ENCODE peak calls at places on chromosome 13, in nine cellular contexts. One of them, this sample, is unnamed.

GRCh38 chr13:21014666-21015170 is 46.7 kb downstream of the LATS2 start:
- DNase-seq in Calu3: no peak
- DNase-seq in mammary epithelial cell: no peak
- DNase-seq in WTC11: no peak
- DNase-seq in astrocyte of the cerebellum: peak
- DNase-seq in endothelial cell of umbilical vein: peak
- DNase-seq in progenitor cell of endocrine pancreas: no peak
- DNase-seq in heart left ventricle: no peak
- DNase-seq in SK-N-SH: no peak
- DNase-seq in this sample: no peak

GRCh38 chr13:35164324-35164932 is 222.4 kb downstream of the NBEA start:
- DNase-seq in Calu3: no peak
- DNase-seq in mammary epithelial cell: peak
- DNase-seq in WTC11: no peak
- DNase-seq in astrocyte of the cerebellum: no peak
- DNase-seq in endothelial cell of umbilical vein: peak
- DNase-seq in progenitor cell of endocrine pancreas: no peak
- DNase-seq in heart left ventricle: no peak
- DNase-seq in SK-N-SH: peak
- DNase-seq in this sample: no peak

GRCh38 chr13:27172495-27172842 is 858 bp upstream of the USP12 start:
- DNase-seq in Calu3: no peak
- DNase-seq in mammary epithelial cell: no peak
- DNase-seq in WTC11: no peak
- DNase-seq in astrocyte of the cerebellum: no peak
- DNase-seq in endothelial cell of umbilical vein: no peak
- DNase-seq in progenitor cell of endocrine pancreas: no peak
- DNase-seq in heart left ventricle: no peak
- DNase-seq in SK-N-SH: peak
- DNase-seq in this sample: no peak

GRCh38 chr13:91014696-91015095 is 332.8 kb upstream of the MIR17HG start:
- DNase-seq in Calu3: no peak
- DNase-seq in mammary epithelial cell: no peak
- DNase-seq in WTC11: no peak
- DNase-seq in astrocyte of the cerebellum: no peak
- DNase-seq in endothelial cell of umbilical vein: no peak
- DNase-seq in progenitor cell of endocrine pancreas: no peak
- DNase-seq in heart left ventricle: no peak
- DNase-seq in SK-N-SH: no peak
- DNase-seq in this sample: no peak

GRCh38 chr13:32153056-32153455 is 121.5 kb downstream of the FRY start:
- DNase-seq in Calu3: no peak
- DNase-seq in mammary epithelial cell: peak
- DNase-seq in WTC11: no peak
- DNase-seq in astrocyte of the cerebellum: no peak
- DNase-seq in endothelial cell of umbilical vein: peak
- DNase-seq in progenitor cell of endocrine pancreas: no peak
- DNase-seq in heart left ventricle: no peak
- DNase-seq in SK-N-SH: no peak
- DNase-seq in this sample: no peak

GRCh38 chr13:29802621-29803020 is 47.8 kb downstream of the UBL3 start:
- DNase-seq in Calu3: no peak
- DNase-seq in mammary epithelial cell: peak
- DNase-seq in WTC11: no peak
- DNase-seq in astrocyte of the cerebellum: no peak
- DNase-seq in endothelial cell of umbilical vein: no peak
- DNase-seq in progenitor cell of endocrine pancreas: no peak
- DNase-seq in heart left ventricle: no peak
- DNase-seq in SK-N-SH: no peak
- DNase-seq in this sample: no peak

GRCh38 chr13:67048793-67049150 is 181.4 kb downstream of the PCDH9 start:
- DNase-seq in Calu3: no peak
- DNase-seq in mammary epithelial cell: no peak
- DNase-seq in WTC11: no peak
- DNase-seq in astrocyte of the cerebellum: peak
- DNase-seq in endothelial cell of umbilical vein: no peak
- DNase-seq in progenitor cell of endocrine pancreas: no peak
- DNase-seq in heart left ventricle: no peak
- DNase-seq in SK-N-SH: no peak
- DNase-seq in this sample: no peak

GRCh38 chr13:33251131-33251629 is 34.4 kb downstream of the STARD13 start:
- DNase-seq in Calu3: no peak
- DNase-seq in mammary epithelial cell: peak
- DNase-seq in WTC11: no peak
- DNase-seq in astrocyte of the cerebellum: peak
- DNase-seq in endothelial cell of umbilical vein: peak
- DNase-seq in progenitor cell of endocrine pancreas: no peak
- DNase-seq in heart left ventricle: no peak
- DNase-seq in SK-N-SH: peak
- DNase-seq in this sample: no peak

GRCh38 chr13:29496241-29496712 is 99.2 kb downstream of the SLC7A1 start:
- DNase-seq in Calu3: peak
- DNase-seq in mammary epithelial cell: peak
- DNase-seq in WTC11: no peak
- DNase-seq in astrocyte of the cerebellum: no peak
- DNase-seq in endothelial cell of umbilical vein: no peak
- DNase-seq in progenitor cell of endocrine pancreas: no peak
- DNase-seq in heart left ventricle: peak
- DNase-seq in SK-N-SH: no peak
- DNase-seq in this sample: no peak

GRCh38 chr13:80055804-80056203 is 285.1 kb downstream of the SPRY2 start:
- DNase-seq in Calu3: no peak
- DNase-seq in mammary epithelial cell: no peak
- DNase-seq in WTC11: no peak
- DNase-seq in astrocyte of the cerebellum: no peak
- DNase-seq in endothelial cell of umbilical vein: no peak
- DNase-seq in progenitor cell of endocrine pancreas: no peak
- DNase-seq in heart left ventricle: no peak
- DNase-seq in SK-N-SH: no peak
- DNase-seq in this sample: no peak

GRCh38 chr13:68064371-68064770 is 834.2 kb upstream of the PCDH9 start:
- DNase-seq in Calu3: no peak
- DNase-seq in mammary epithelial cell: no peak
- DNase-seq in WTC11: no peak
- DNase-seq in astrocyte of the cerebellum: no peak
- DNase-seq in endothelial cell of umbilical vein: peak
- DNase-seq in progenitor cell of endocrine pancreas: no peak
- DNase-seq in heart left ventricle: no peak
- DNase-seq in SK-N-SH: no peak
- DNase-seq in this sample: no peak

GRCh38 chr13:30744056-30744684 is 8.8 kb downstream of the ALOX5AP start:
- DNase-seq in Calu3: peak
- DNase-seq in mammary epithelial cell: peak
- DNase-seq in WTC11: no peak
- DNase-seq in astrocyte of the cerebellum: no peak
- DNase-seq in endothelial cell of umbilical vein: peak
- DNase-seq in progenitor cell of endocrine pancreas: no peak
- DNase-seq in heart left ventricle: no peak
- DNase-seq in SK-N-SH: no peak
- DNase-seq in this sample: no peak

GRCh38 chr13:39463611-39464010 is 139.4 kb downstream of the LHFPL6 start:
- DNase-seq in Calu3: no peak
- DNase-seq in mammary epithelial cell: no peak
- DNase-seq in WTC11: no peak
- DNase-seq in astrocyte of the cerebellum: no peak
- DNase-seq in endothelial cell of umbilical vein: no peak
- DNase-seq in progenitor cell of endocrine pancreas: no peak
- DNase-seq in heart left ventricle: no peak
- DNase-seq in SK-N-SH: no peak
- DNase-seq in this sample: no peak

GRCh38 chr13:36848228-36848982 is 29.4 kb downstream of the RFXAP start:
- DNase-seq in Calu3: peak
- DNase-seq in mammary epithelial cell: no peak
- DNase-seq in WTC11: peak
- DNase-seq in astrocyte of the cerebellum: no peak
- DNase-seq in endothelial cell of umbilical vein: peak
- DNase-seq in progenitor cell of endocrine pancreas: no peak
- DNase-seq in heart left ventricle: no peak
- DNase-seq in SK-N-SH: peak
- DNase-seq in this sample: no peak

GRCh38 chr13:108408670-108409069 is 139.2 kb downstream of the TNFSF13B start:
- DNase-seq in Calu3: no peak
- DNase-seq in mammary epithelial cell: no peak
- DNase-seq in WTC11: no peak
- DNase-seq in astrocyte of the cerebellum: no peak
- DNase-seq in endothelial cell of umbilical vein: no peak
- DNase-seq in progenitor cell of endocrine pancreas: no peak
- DNase-seq in heart left ventricle: no peak
- DNase-seq in SK-N-SH: no peak
- DNase-seq in this sample: no peak

GRCh38 chr13:40206241-40207109 is 460.0 kb downstream of the FOXO1 start:
- DNase-seq in Calu3: peak
- DNase-seq in mammary epithelial cell: peak
- DNase-seq in WTC11: no peak
- DNase-seq in astrocyte of the cerebellum: no peak
- DNase-seq in endothelial cell of umbilical vein: peak
- DNase-seq in progenitor cell of endocrine pancreas: no peak
- DNase-seq in heart left ventricle: no peak
- DNase-seq in SK-N-SH: no peak
- DNase-seq in this sample: no peak

GRCh38 chr13:109101550-109102144 is 472.2 kb downstream of the MYO16 start:
- DNase-seq in Calu3: no peak
- DNase-seq in mammary epithelial cell: no peak
- DNase-seq in WTC11: no peak
- DNase-seq in astrocyte of the cerebellum: no peak
- DNase-seq in endothelial cell of umbilical vein: no peak
- DNase-seq in progenitor cell of endocrine pancreas: no peak
- DNase-seq in heart left ventricle: no peak
- DNase-seq in SK-N-SH: no peak
- DNase-seq in this sample: no peak

GRCh38 chr13:33677215-33677614 is 140.7 kb upstream of the RFC3 start:
- DNase-seq in Calu3: no peak
- DNase-seq in mammary epithelial cell: no peak
- DNase-seq in WTC11: no peak
- DNase-seq in astrocyte of the cerebellum: no peak
- DNase-seq in endothelial cell of umbilical vein: no peak
- DNase-seq in progenitor cell of endocrine pancreas: no peak
- DNase-seq in heart left ventricle: no peak
- DNase-seq in SK-N-SH: no peak
- DNase-seq in this sample: no peak

GRCh38 chr13:50990540-50991506 is 81.2 kb downstream of the RNASEH2B start:
- DNase-seq in Calu3: no peak
- DNase-seq in mammary epithelial cell: no peak
- DNase-seq in WTC11: no peak
- DNase-seq in astrocyte of the cerebellum: peak
- DNase-seq in endothelial cell of umbilical vein: peak
- DNase-seq in progenitor cell of endocrine pancreas: no peak
- DNase-seq in heart left ventricle: no peak
- DNase-seq in SK-N-SH: peak
- DNase-seq in this sample: no peak

DNA sequence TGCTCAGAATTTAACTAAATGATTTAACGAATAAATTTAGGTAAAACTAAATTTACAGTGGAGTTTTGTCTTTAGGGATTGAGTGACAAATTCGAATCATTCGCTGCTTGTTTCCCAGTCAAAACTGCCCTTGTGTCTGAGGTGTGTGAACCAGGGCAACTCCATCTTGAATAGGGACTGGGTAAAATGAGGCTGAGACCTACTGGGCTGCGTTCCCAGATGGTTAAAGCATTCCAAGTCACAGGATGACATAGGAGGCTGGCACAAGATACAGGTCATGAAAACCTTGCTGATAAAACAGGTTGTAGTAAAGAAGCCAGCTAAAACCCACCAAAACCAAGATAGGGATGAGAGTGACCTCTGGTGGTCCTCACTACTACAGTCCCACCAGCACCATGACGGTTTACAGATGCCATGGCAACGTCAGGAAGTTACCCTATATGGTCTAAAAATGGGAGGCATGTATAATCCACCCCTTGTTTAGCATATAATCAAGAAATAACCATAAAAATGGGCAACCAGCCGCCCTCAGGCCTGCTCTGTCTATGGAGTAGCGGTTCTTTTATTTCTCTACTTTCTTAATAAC is 10.2 kb upstream of the ANKRD10 start:
- DNase-seq in Calu3: no peak
- DNase-seq in mammary epithelial cell: no peak
- DNase-seq in WTC11: peak
- DNase-seq in astrocyte of the cerebellum: no peak
- DNase-seq in endothelial cell of umbilical vein: no peak
- DNase-seq in progenitor cell of endocrine pancreas: no peak
- DNase-seq in heart left ventricle: no peak
- DNase-seq in SK-N-SH: no peak
- DNase-seq in this sample: no peak
- TF ChIP-seq CTCF in Calu3: no peak
- TF ChIP-seq CTCF in mammary epithelial cell: no peak
- TF ChIP-seq CTCF in WTC11: no peak
- TF ChIP-seq CTCF in astrocyte of the cerebellum: peak
- TF ChIP-seq CTCF in endothelial cell of umbilical vein: no peak
- TF ChIP-seq CTCF in progenitor cell of endocrine pancreas: peak
- TF ChIP-seq CTCF in heart left ventricle: no peak
- TF ChIP-seq CTCF in SK-N-SH: peak
- TF ChIP-seq CTCF in this sample: peak

GRCh38 chr13:113490496-113491417 is at the start of gene DCUN1D2:
- DNase-seq in Calu3: peak
- DNase-seq in mammary epithelial cell: peak
- DNase-seq in WTC11: peak
- DNase-seq in astrocyte of the cerebellum: peak
- DNase-seq in endothelial cell of umbilical vein: peak
- DNase-seq in progenitor cell of endocrine pancreas: peak
- DNase-seq in heart left ventricle: peak
- DNase-seq in SK-N-SH: peak
- DNase-seq in this sample: peak
- TF ChIP-seq CTCF in Calu3: no peak
- TF ChIP-seq CTCF in mammary epithelial cell: no peak
- TF ChIP-seq CTCF in WTC11: no peak
- TF ChIP-seq CTCF in astrocyte of the cerebellum: no peak
- TF ChIP-seq CTCF in endothelial cell of umbilical vein: no peak
- TF ChIP-seq CTCF in progenitor cell of endocrine pancreas: no peak
- TF ChIP-seq CTCF in heart left ventricle: no peak
- TF ChIP-seq CTCF in SK-N-SH: no peak
- TF ChIP-seq CTCF in this sample: no peak

DNA sequence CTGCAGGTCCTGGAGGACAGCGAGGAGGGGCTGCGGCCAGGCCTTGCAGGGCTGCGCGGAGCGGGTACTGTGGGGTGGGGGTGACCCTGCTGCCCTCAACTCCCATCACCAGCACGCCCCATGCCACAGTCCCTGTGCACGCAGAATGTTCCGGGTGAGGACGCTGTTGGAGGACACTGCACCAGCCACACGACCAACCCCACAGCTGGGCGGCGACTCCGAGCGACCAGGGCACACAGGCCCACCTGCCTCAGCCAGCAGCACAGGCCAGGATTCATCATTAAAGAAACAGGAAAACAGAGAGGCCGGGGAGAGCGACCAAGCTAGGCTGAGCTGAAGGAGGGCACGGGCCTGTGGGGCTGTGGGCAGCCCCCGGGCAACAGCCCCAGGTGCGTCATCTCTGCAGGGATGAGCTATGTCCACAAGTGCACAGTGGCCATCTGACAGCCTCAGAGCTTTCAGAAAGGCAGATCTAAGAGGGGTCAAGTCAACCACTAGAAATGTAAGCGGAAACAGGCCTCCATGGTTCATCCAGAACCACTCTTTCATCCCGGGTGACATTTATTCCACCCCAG is 1.6 kb downstream of the GAS6 start:
- DNase-seq in Calu3: no peak
- DNase-seq in mammary epithelial cell: peak
- DNase-seq in WTC11: no peak
- DNase-seq in astrocyte of the cerebellum: no peak
- DNase-seq in endothelial cell of umbilical vein: no peak
- DNase-seq in progenitor cell of endocrine pancreas: no peak
- DNase-seq in heart left ventricle: peak
- DNase-seq in SK-N-SH: no peak
- DNase-seq in this sample: peak
- TF ChIP-seq CTCF in Calu3: no peak
- TF ChIP-seq CTCF in mammary epithelial cell: peak
- TF ChIP-seq CTCF in WTC11: no peak
- TF ChIP-seq CTCF in astrocyte of the cerebellum: no peak
- TF ChIP-seq CTCF in endothelial cell of umbilical vein: no peak
- TF ChIP-seq CTCF in progenitor cell of endocrine pancreas: no peak
- TF ChIP-seq CTCF in heart left ventricle: no peak
- TF ChIP-seq CTCF in SK-N-SH: no peak
- TF ChIP-seq CTCF in this sample: no peak

GRCh38 chr13:43470610-43471009 is 316.2 kb downstream of the ENOX1 start:
- DNase-seq in Calu3: no peak
- DNase-seq in mammary epithelial cell: no peak
- DNase-seq in WTC11: no peak
- DNase-seq in astrocyte of the cerebellum: no peak
- DNase-seq in endothelial cell of umbilical vein: no peak
- DNase-seq in progenitor cell of endocrine pancreas: no peak
- DNase-seq in heart left ventricle: no peak
- DNase-seq in SK-N-SH: no peak
- DNase-seq in this sample: no peak
- TF ChIP-seq CTCF in Calu3: no peak
- TF ChIP-seq CTCF in mammary epithelial cell: no peak
- TF ChIP-seq CTCF in WTC11: no peak
- TF ChIP-seq CTCF in astrocyte of the cerebellum: no peak
- TF ChIP-seq CTCF in endothelial cell of umbilical vein: no peak
- TF ChIP-seq CTCF in progenitor cell of endocrine pancreas: no peak
- TF ChIP-seq CTCF in heart left ventricle: no peak
- TF ChIP-seq CTCF in SK-N-SH: no peak
- TF ChIP-seq CTCF in this sample: no peak

This sample was measured in type B pancreatic cell.